ENCODE peak calls at places on chromosomes 5 and 9, in five cellular contexts. V is adrenal gland, I is PC-9, T is OCI-LY7, X is GM06990. M is an unnamed sample.
A peak's percentile ranks its signal among the peaks of the same experiment; 100 is the strongest.

GRCh38 chr5:180343110-180343845 is 9.9 kb downstream of the GFPT2 start:
- DNase-seq in I (no peak), V (no peak), X (no peak), T (no peak), M (no peak)

GRCh38 chr9:87537625-87538024 is 40.0 kb downstream of the DAPK1 start:
- DNase-seq in X (no peak), I (no peak), V (no peak), T (no peak), M (no peak)

GRCh38 chr9:123191660-123192059 is 76.7 kb downstream of the STRBP start:
- DNase-seq in V (no peak), X (no peak), T (no peak), I (no peak), M (no peak)

GRCh38 chr5:142654578-142655042 is 31.3 kb downstream of the FGF1 start:
- DNase-seq in X (no peak), V (no peak), I (no peak), T (no peak), M (no peak)

GRCh38 chr5:22787807-22788206 is 65.3 kb downstream of the CDH12 start:
- DNase-seq in T (no peak), V (no peak), I (no peak), X (no peak), M (no peak)

GRCh38 chr5:172939045-172939444 is 20.2 kb upstream of the RPL26L1 start:
- DNase-seq in I (no peak), V (peak; percentile 68), T (no peak), X (no peak), M (peak; percentile 58)

GRCh38 chr5:98656106-98656795 is 117.2 kb upstream of the RGMB start:
- DNase-seq in T (no peak), X (no peak), I (no peak), V (no peak), M (no peak)

GRCh38 chr5:87302061-87302460 is 34.4 kb downstream of the RASA1 start:
- DNase-seq in T (no peak), V (no peak), I (peak; percentile 38), X (no peak), M (no peak)

GRCh38 chr5:144307726-144308125 is 137.1 kb downstream of the KCTD16 start:
- DNase-seq in I (no peak), T (no peak), V (no peak), X (no peak), M (peak; percentile 70)

GRCh38 chr5:37448941-37449340 is 69.8 kb downstream of the WDR70 start:
- DNase-seq in I (no peak), X (no peak), V (no peak), T (no peak), M (no peak)

GRCh38 chr5:22549876-22550671 is 303.1 kb downstream of the CDH12 start:
- DNase-seq in I (no peak), X (no peak), T (no peak), V (no peak), M (no peak)

GRCh38 chr5:56123531-56124243 is 109.4 kb downstream of the ANKRD55 start:
- DNase-seq in I (peak; percentile 96), X (no peak), V (peak; percentile 81), T (no peak), M (peak; percentile 98)

GRCh38 chr5:169836835-169837234 is 143.5 kb downstream of the INSYN2B start:
- DNase-seq in T (no peak), I (no peak), V (no peak), X (no peak), M (no peak)

GRCh38 chr5:32074401-32074800 is 99.7 kb downstream of the GOLPH3 start:
- DNase-seq in T (no peak), I (no peak), X (no peak), V (no peak), M (peak; percentile 33)

GRCh38 chr9:112586600-112587155 is 100.1 kb downstream of the KIAA1958 start:
- DNase-seq in T (no peak), V (no peak), I (no peak), X (no peak), M (no peak)

GRCh38 chr5:119328753-119329602 is 26.8 kb upstream of the TNFAIP8 start:
- DNase-seq in T (no peak), I (no peak), X (no peak), V (no peak), M (no peak)

GRCh38 chr9:96853711-96854072 is 622 bp downstream of the ZNF782 start:
- DNase-seq in V (no peak), I (no peak), X (no peak), T (peak; percentile 46), M (no peak)

GRCh38 chr5:158155811-158156495 is 297.0 kb upstream of the CLINT1 start:
- DNase-seq in T (no peak), I (no peak), X (no peak), V (no peak), M (no peak)

GRCh38 chr5:147427784-147428401 is 82.0 kb downstream of the DPYSL3 start:
- DNase-seq in V (peak; percentile 51), T (no peak), X (no peak), I (no peak), M (no peak)

GRCh38 chr5:16428359-16428758 is 37.2 kb downstream of the ZNF622 start:
- DNase-seq in X (no peak), T (no peak), V (no peak), I (no peak), M (no peak)

GRCh38 chr5:758698-759053 is 25.9 kb downstream of the ZDHHC11B start:
- DNase-seq in X (no peak), I (no peak), V (no peak), T (no peak), M (no peak)

GRCh38 chr9:70197384-70198039 is 61.3 kb upstream of the SMC5 start:
- DNase-seq in X (no peak), I (no peak), V (no peak), T (no peak), M (no peak)

GRCh38 chr5:9898319-9898718 is 268.2 kb upstream of the TAS2R1 start:
- DNase-seq in V (peak; percentile 45), I (no peak), T (peak; percentile 4), X (no peak), M (no peak)

GRCh38 chr5:154788212-154788611 is 33.0 kb downstream of the LARP1 start:
- DNase-seq in I (no peak), V (no peak), X (no peak), T (no peak), M (no peak)

GRCh38 chr9:137064027-137064879 is 6.1 kb downstream of the SAPCD2 start:
- DNase-seq in X (peak; percentile 65), T (peak; percentile 52), I (no peak), V (peak; percentile 80), M (no peak)

GRCh38 chr9:83336696-83337095 is 201.5 kb downstream of the FRMD3 start:
- DNase-seq in X (no peak), I (peak; percentile 64), V (no peak), T (no peak), M (no peak)

GRCh38 chr5:177357459-177358332 is at the start of gene RGS14:
- DNase-seq in T (peak; percentile 90), V (no peak), I (no peak), X (peak; percentile 80), M (no peak)

GRCh38 chr9:113956901-113957777 is 81.0 kb downstream of the ZNF618 start:
- DNase-seq in T (no peak), X (no peak), I (no peak), V (no peak), M (no peak)

GRCh38 chr5:141811287-141812155 is 66.7 kb downstream of the PCDH1 start:
- DNase-seq in T (peak; percentile 49), X (no peak), I (no peak), V (no peak), M (no peak)

GRCh38 chr5:122097391-122097790 is 19.3 kb upstream of the LOX start:
- DNase-seq in T (no peak), X (no peak), V (no peak), I (no peak), M (no peak)

GRCh38 chr9:134492281-134492691 is 149.3 kb upstream of the COL5A1 start:
- DNase-seq in X (no peak), V (no peak), I (no peak), T (no peak), M (no peak)

GRCh38 chr5:175493726-175494125 is 15.4 kb downstream of the SFXN1 start:
- DNase-seq in X (no peak), I (no peak), T (no peak), V (no peak), M (no peak)
- H3K36me3 ChIP-seq in X (peaks cover 6% of the 10 kb centered on the region), I (peaks cover 25% of the 10 kb centered on the region), T (peaks cover 99% of the 10 kb centered on the region), V (peaks cover 32% of the 10 kb centered on the region), M (peaks cover 2% of the 10 kb centered on the region)

GRCh38 chr9:13956107-13956506 is 357.8 kb downstream of the NFIB start:
- DNase-seq in V (no peak), I (no peak), T (no peak), X (no peak), M (no peak)
- H3K4me3 ChIP-seq in V (no peak overlapping the region), I (no peak overlapping the region), T (no peak overlapping the region), X (no peak overlapping the region), M (no peak overlapping the region)

DNA sequence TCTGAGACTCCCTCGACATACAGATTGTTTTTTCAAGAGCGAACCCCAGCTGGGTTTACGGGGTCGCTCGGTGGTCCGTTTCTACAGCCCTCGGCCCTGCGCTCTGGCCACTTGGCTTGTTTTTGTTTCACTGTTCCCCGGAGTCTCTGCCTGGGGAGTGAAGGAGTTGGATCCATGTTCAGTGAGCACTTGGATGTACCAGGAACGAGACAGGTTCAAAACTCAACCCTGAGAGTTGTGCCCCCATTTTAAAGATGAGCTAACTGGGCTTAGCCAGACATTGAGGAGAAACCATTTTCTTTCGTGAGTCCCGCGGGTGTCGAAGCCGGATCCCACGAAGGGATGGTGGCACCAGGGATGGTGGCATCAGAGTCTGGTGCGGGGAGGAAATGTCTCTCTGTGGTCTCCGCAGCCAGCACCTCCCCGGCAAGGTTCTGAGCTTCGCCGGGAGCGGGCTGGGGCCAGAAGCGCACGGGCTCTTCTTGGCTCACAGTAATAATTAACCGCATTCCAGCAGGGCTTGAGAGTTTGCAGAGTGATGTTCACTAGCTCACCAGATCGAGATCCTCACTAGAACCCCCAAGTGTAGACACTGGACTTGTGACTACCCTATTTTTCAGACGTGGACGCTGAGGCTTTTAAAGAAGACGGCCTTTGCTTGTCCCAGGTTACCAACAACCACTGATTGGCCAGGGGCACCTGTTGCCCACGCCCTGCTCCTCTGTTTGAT is 1.0 kb downstream of the MSX2 start:
- DNase-seq in V (no peak), T (no peak), X (no peak), I (no peak), M (peak; percentile 47)
- H3K36me3 ChIP-seq in V (no peaks in the 10 kb centered on the region), T (no peaks in the 10 kb centered on the region), X (no peaks in the 10 kb centered on the region), I (no peaks in the 10 kb centered on the region), M (no peaks in the 10 kb centered on the region)

GRCh38 chr5:133686566-133686965 is 74.2 kb upstream of the FSTL4 start:
- DNase-seq in V (no peak), I (no peak), T (no peak), X (no peak), M (no peak)

GRCh38 chr5:133685402-133686018 is 73.2 kb upstream of the FSTL4 start:
- DNase-seq in T (no peak), I (no peak), X (no peak), V (peak; percentile 32), M (no peak)

GRCh38 chr5:133687212-133688051 is 75.1 kb upstream of the FSTL4 start:
- DNase-seq in T (no peak), X (no peak), I (no peak), V (no peak), M (no peak)

GRCh38 chr5:133690746-133691145 is 78.4 kb upstream of the FSTL4 start:
- DNase-seq in T (no peak), V (no peak), X (no peak), I (no peak), M (no peak)

DNA sequence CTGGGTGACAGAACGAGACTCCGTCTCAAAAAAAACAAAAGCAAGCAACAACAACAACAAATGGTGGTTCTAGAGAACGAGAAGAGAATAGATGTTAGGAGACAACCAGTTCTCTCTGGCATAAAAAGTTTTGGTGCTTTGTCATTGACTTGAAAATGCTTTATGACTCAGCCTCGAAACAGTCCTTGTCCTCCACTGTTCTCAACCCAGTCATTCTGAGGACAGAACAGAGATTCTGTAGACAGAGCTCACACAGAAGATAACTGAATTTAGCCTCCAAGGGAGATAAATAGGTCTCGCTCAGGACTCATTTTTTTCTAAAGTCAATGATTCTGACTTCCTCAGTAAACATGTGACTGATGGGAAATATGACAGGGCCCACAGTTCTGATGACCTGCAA is 76.0 kb upstream of the FSTL4 start:
- DNase-seq in X (peak; percentile 34), T (no peak), I (no peak), V (no peak), M (no peak)
- H3K4me3 ChIP-seq in X (no peak overlapping the region), T (no peak overlapping the region), I (no peak overlapping the region), V (no peak overlapping the region), M (no peak overlapping the region)

M was measured in Caco-2.